ENCODE peak calls at places on chromosomes 6 and 20, in seven cellular contexts. C is heart left ventricle; Z is WERI-Rb-1; T is OCI-LY7; H is CD4-positive, CD25-positive, alpha-beta regulatory T cell; X is GM12865; M is thoracic aorta. P is an unnamed sample.

GRCh38 chr6:3282461-3283236 is 23.9 kb downstream of the PSMG4 start:
- DNase-seq in C (no peak), Z (peak; percentile 15), T (no peak), H (no peak), X (no peak), M (no peak), P (no peak)

GRCh38 chr6:34664270-34664971 is 32.1 kb downstream of the ILRUN start:
- DNase-seq in C (no peak), Z (no peak), T (no peak), H (no peak), X (no peak), M (no peak), P (no peak)

GRCh38 chr6:88360203-88360797 is 194.2 kb upstream of the CNR1 start:
- DNase-seq in C (no peak), Z (no peak), T (no peak), H (no peak), X (no peak), M (no peak), P (no peak)

GRCh38 chr20:58888521-58889333 is 36.2 kb downstream of the GNAS start:
- DNase-seq in C (peak; percentile 86), Z (no peak), T (peak; percentile 88), H (peak; percentile 77), X (peak; percentile 93), M (peak; percentile 38), P (peak; percentile 8)

GRCh38 chr6:87154641-87155271 is 609 bp upstream of the ZNF292 start:
- DNase-seq in C (no peak), Z (no peak), T (peak; percentile 80), H (no peak), X (peak; percentile 95), M (peak; percentile 12), P (no peak)

GRCh38 chr6:72720464-72720863 is 98.6 kb downstream of the KCNQ5 start:
- DNase-seq in C (no peak), Z (no peak), T (no peak), H (no peak), X (no peak), M (no peak), P (no peak)

GRCh38 chr6:4020822-4021132 is 58.2 kb downstream of the FAM217A start:
- DNase-seq in C (no peak), Z (no peak), T (no peak), H (no peak), X (no peak), M (no peak), P (no peak)

GRCh38 chr6:92762414-92763374 is 656.7 kb downstream of the EPHA7 start:
- DNase-seq in C (no peak), Z (no peak), T (no peak), H (no peak), X (no peak), M (no peak), P (no peak)

GRCh38 chr6:45590225-45590624 is 212.5 kb upstream of the SUPT3H start:
- DNase-seq in C (no peak), Z (no peak), T (no peak), H (no peak), X (no peak), M (no peak), P (no peak)

GRCh38 chr6:75896526-75896925 is 147.5 kb downstream of the MYO6 start:
- DNase-seq in C (no peak), Z (no peak), T (no peak), H (no peak), X (no peak), M (no peak), P (no peak)

GRCh38 chr6:137902721-137903120 is 35.7 kb downstream of the TNFAIP3 start:
- DNase-seq in C (no peak), Z (no peak), T (no peak), H (no peak), X (no peak), M (no peak), P (no peak)

GRCh38 chr6:111824608-111825337 is 48.5 kb downstream of the FYN start:
- DNase-seq in C (no peak), Z (no peak), T (no peak), H (no peak), X (peak; percentile 67), M (no peak), P (no peak)

GRCh38 chr6:351867-352289 is 39.7 kb upstream of the IRF4 start:
- DNase-seq in C (no peak), Z (no peak), T (peak; percentile 67), H (no peak), X (no peak), M (no peak), P (no peak)

GRCh38 chr6:143200035-143200770 is 139.5 kb downstream of the AIG1 start:
- DNase-seq in C (no peak), Z (no peak), T (no peak), H (no peak), X (no peak), M (no peak), P (no peak)

GRCh38 chr6:152267967-152268845 is 369.0 kb downstream of the SYNE1 start:
- DNase-seq in C (no peak), Z (no peak), T (peak; percentile 46), H (no peak), X (peak; percentile 23), M (no peak), P (no peak)
- H3K4me3 ChIP-seq in C (no peak overlapping the region), Z (no peak overlapping the region), T (no peak overlapping the region), H (no peak overlapping the region), X (no peak overlapping the region), M (no peak overlapping the region), P (no peak overlapping the region)

GRCh38 chr6:31462026-31462963 is 35.6 kb upstream of the MICB start:
- DNase-seq in C (no peak), Z (no peak), T (no peak), H (no peak), X (no peak), M (no peak), P (no peak)
- H3K4me3 ChIP-seq in C (peak overlapping the region; percentile 57), Z (no peak overlapping the region), T (peak overlapping the region; percentile 75), H (peak overlapping the region; percentile 99), X (peak overlapping the region; percentile 76), M (peak overlapping the region; percentile 74), P (peak overlapping the region; percentile 65)

GRCh38 chr6:33273924-33274902 is 2.3 kb downstream of the RPS18 start:
- DNase-seq in C (no peak), Z (no peak), T (peak; percentile 25), H (no peak), X (no peak), M (no peak), P (no peak)
- H3K4me3 ChIP-seq in C (no peak overlapping the region), Z (no peak overlapping the region), T (peak overlapping the region; percentile 97), H (peak overlapping the region; percentile 96), X (peak overlapping the region; percentile 90), M (no peak overlapping the region), P (peak overlapping the region; percentile 75)

GRCh38 chr6:79812195-79812594 is 135.2 kb downstream of the ELOVL4 start:
- DNase-seq in C (no peak), Z (peak; percentile 14), T (no peak), H (no peak), X (no peak), M (no peak), P (no peak)
- H3K4me3 ChIP-seq in C (no peak overlapping the region), Z (no peak overlapping the region), T (no peak overlapping the region), H (no peak overlapping the region), X (no peak overlapping the region), M (no peak overlapping the region), P (no peak overlapping the region)

GRCh38 chr6:119965900-119966299 is 616.3 kb upstream of the MAN1A1 start:
- DNase-seq in C (no peak), Z (no peak), T (no peak), H (no peak), X (no peak), M (no peak), P (no peak)
- H3K4me3 ChIP-seq in C (no peak overlapping the region), Z (no peak overlapping the region), T (no peak overlapping the region), H (no peak overlapping the region), X (no peak overlapping the region), M (no peak overlapping the region), P (no peak overlapping the region)